ENCODE peak calls at places on chromosomes 3 and 15, in eight cellular contexts. F is activated gamma-delta T cell treated with anti-CD3 and anti-CD28 coated beads, Interleukin-2, amount 50 U/mL, for 16 hours; C is central memory CD8-positive, alpha-beta T cell; E is left lobe of liver; Y is M059J; G is glutamatergic neuron; U is NCI-H1105; H is GOT3. O is an unnamed sample.

GRCh38 chr15:97708252-97708651 is 252.3 kb upstream of the ARRDC4 start:
- DNase-seq in F (no peak), C (no peak), E (no peak), Y (no peak), G (no peak), U (no peak), H (no peak), O (no peak)

GRCh38 chr3:46935168-46935858 is 41.2 kb downstream of the CCDC12 start:
- DNase-seq in F (no peak), C (no peak), E (peak), Y (peak), G (no peak), U (no peak), H (peak), O (no peak)

GRCh38 chr15:68729789-68730201 is 90.9 kb downstream of the ANP32A start:
- DNase-seq in F (no peak), C (no peak), E (no peak), Y (peak), G (no peak), U (no peak), H (no peak), O (no peak)

GRCh38 chr15:72307036-72307435 is 12.9 kb downstream of the CELF6 start:
- DNase-seq in F (no peak), C (no peak), E (no peak), Y (no peak), G (no peak), U (no peak), H (no peak), O (no peak)

GRCh38 chr3:58035512-58035867 is 27.3 kb downstream of the FLNB start:
- DNase-seq in F (no peak), C (no peak), E (no peak), Y (peak), G (no peak), U (no peak), H (no peak), O (no peak)

GRCh38 chr3:196274585-196274984 is 12.9 kb downstream of the PCYT1A start:
- DNase-seq in F (peak), C (peak), E (no peak), Y (peak), G (no peak), U (no peak), H (no peak), O (no peak)

GRCh38 chr15:34437687-34438086 is at the start of gene GOLGA8A:
- DNase-seq in F (peak), C (peak), E (no peak), Y (peak), G (peak), U (peak), H (peak), O (peak)

GRCh38 chr15:61141497-61142125 is 87.5 kb downstream of the RORA start:
- DNase-seq in F (no peak), C (no peak), E (no peak), Y (no peak), G (no peak), U (peak), H (no peak), O (peak)

GRCh38 chr3:30611613-30612421 is 5.4 kb downstream of the TGFBR2 start:
- DNase-seq in F (no peak), C (peak), E (no peak), Y (peak), G (no peak), U (no peak), H (no peak), O (no peak)

GRCh38 chr3:20225769-20226168 is 39.8 kb upstream of the SGO1 start:
- DNase-seq in F (no peak), C (no peak), E (no peak), Y (peak), G (no peak), U (peak), H (no peak), O (peak)

O was measured in NCI-H2171.